ENCODE peak calls at places on chromosomes 16 and 17, in five cellular contexts. A is GM12878, V is upper lobe of left lung, F is K562, I is HepG2. M is an unnamed sample.

GRCh38 chr17:28648698-28649097 is 3.7 kb upstream of the BLTP2 start:
- ATAC-seq in F (no peak), A (no peak), V (no peak), I (no peak), M (no peak)

GRCh38 chr17:1186923-1187771 is 7.4 kb upstream of the ABR start:
- ATAC-seq in F (peak; percentile 100), V (peak; percentile 95), I (peak; percentile 96), A (peak; percentile 78), M (peak; percentile 84)

GRCh38 chr16:1984347-1985225 is 593 bp downstream of the GFER start:
- ATAC-seq in I (peak; percentile 11), F (peak; percentile 25), A (peak; percentile 23), V (peak; percentile 3), M (peak; percentile 3)

GRCh38 chr17:47956818-47957590 is 679 bp downstream of the PRR15L start:
- ATAC-seq in A (no peak), V (peak; percentile 28), F (no peak), I (peak; percentile 82), M (no peak)

GRCh38 chr17:41666336-41666680 is 22.4 kb upstream of the EIF1 start:
- ATAC-seq in F (peak; percentile 14), A (peak; percentile 66), V (peak; percentile 7), I (peak; percentile 24), M (no peak)

GRCh38 chr16:57539072-57539796 is 2.9 kb upstream of the CCDC102A start:
- ATAC-seq in A (peak; percentile 51), V (no peak), F (no peak), I (no peak), M (no peak)

GRCh38 chr16:16144416-16144815 is 78.9 kb downstream of the ABCC6 start:
- ATAC-seq in A (no peak), F (no peak), V (no peak), I (no peak), M (no peak)

GRCh38 chr17:18951941-18952842 is at the start of gene SLC5A10:
- ATAC-seq in A (no peak), I (peak; percentile 95), F (peak; percentile 64), V (no peak), M (no peak)

DNA sequence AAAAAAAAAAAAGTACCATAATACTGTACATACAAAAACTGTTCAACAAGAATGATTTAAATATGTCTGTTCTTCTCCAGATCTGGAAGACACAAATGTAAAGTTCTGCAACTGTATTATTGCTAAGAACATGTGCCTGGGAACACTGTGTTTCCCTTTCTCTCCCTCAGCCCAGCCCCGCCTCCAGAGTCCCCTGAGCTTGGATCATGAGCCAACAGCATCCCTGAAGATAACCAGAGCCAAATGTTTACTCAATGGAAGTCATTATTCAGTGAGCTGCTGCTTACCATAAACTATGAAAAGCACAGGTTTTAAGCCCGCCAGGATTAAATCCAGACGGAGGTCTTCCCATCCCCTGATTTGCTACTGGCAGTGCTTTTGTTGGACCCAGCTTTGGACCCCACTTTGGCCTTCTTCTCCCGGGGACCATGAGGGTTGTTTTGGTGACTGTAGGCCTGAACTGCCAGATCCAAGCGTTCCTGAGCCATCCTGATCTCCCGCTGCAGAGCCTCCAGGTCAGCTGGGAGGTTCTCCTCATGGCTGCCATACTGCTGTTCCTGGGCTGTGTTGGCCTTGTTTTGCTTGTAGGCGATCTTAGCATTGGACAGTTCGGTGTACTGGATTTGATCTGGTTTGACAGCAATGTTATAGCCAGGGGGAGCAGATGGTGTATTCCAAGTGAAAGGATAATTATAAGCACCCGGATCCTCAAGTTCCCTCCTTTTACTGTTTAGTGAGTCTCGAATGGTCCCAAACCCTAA is 25.6 kb downstream of the GJC1 start:
- ATAC-seq in V (no peak), I (no peak), F (no peak), A (no peak), M (peak; percentile 86)
- TF ChIP-seq EP300 in V (no peak), I (no peak), F (no peak), A (no peak), M (peak; percentile 27)

DNA sequence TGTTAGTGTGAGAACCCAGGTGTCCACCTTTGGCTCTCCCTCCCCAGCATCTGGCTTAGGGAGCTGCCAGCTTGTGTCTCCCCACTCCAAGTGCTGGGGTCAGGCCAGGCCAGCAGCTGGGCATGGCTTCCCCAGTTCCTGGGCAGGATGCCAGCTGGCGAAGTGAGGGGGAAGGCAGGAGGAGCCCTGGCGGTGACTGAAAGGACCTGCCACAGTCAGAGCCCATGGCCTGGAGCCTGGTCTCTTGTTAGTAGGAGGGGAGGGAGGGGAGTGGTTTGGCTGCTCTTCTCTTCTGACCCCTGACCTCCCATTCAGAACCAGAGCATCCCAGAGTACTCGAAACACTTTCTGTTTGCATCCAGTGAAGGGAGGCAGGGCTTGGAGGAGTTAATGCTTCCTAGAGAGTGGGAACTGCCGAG is 586 bp downstream of the CHD3 start:
- ATAC-seq in I (peak; percentile 74), F (no peak), A (no peak), V (peak; percentile 73), M (peak; percentile 79)
- TF ChIP-seq CTCF in I (peak; percentile 44), F (no peak), A (no peak), V (peak; percentile 84), M (peak; percentile 84)

GRCh38 chr17:44557653-44558285 is 485 bp downstream of the FZD2 start:
- ATAC-seq in V (peak; percentile 49), F (no peak), I (peak; percentile 54), A (peak; percentile 9), M (peak; percentile 13)

GRCh38 chr17:44558349-44559287 is 1.3 kb downstream of the FZD2 start:
- ATAC-seq in A (no peak), V (no peak), I (no peak), F (no peak), M (no peak)

GRCh38 chr17:44555056-44555455 is 2.2 kb upstream of the FZD2 start:
- ATAC-seq in F (no peak), V (no peak), I (no peak), A (no peak), M (no peak)

GRCh38 chr17:44556854-44557606 is at the start of gene FZD2:
- ATAC-seq in V (peak; percentile 95), I (peak; percentile 71), F (peak; percentile 95), A (peak; percentile 95), M (peak; percentile 90)

DNA sequence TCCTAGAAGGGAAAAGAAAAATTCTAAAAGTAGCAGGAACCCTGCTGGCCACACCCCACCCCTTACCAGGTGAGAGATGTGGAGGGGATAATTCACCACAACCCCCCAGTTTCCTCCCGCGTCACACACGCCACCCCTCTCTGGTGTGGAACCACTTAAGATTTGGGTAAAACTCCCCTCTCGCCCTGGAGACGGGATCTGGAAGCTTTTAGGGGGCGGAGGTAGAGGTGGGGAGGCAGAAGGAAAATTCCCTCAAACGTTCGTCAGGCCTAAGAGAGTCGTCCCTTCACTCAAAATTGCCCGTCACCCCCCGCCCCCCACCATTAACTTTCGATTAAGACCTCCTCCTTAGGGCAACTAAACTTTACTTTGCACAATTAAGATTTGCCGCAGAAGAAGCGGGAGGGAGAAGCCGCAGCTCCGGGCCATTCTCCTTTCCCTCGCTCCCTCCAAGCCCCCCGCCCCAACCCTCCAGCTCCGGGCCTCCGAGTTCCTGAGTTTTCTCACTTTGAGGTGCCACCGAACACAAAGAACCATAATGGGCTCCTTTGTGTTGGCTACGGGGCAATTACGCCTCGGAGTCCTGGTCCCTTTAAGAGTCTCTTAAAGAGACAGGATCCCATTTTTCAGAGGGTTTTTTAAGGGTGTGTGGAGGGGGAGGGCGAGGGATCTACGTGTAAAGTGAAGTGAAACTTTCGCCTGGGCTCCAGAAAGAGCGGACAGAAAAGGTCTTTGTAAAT is 1.0 kb upstream of the FZD2 start:
- ATAC-seq in A (peak; percentile 87), F (peak; percentile 82), I (no peak), V (peak; percentile 78), M (peak; percentile 50)
- H3K27me3 ChIP-seq in A (peaks cover 3% of the 10 kb centered on the region), F (no peaks in the 10 kb centered on the region), I (peaks cover 66% of the 10 kb centered on the region), V (no peaks in the 10 kb centered on the region), M (peaks cover 43% of the 10 kb centered on the region)

GRCh38 chr16:47460755-47461597 is at the start of the genes ITFG1 and PHKB:
- ATAC-seq in A (peak; percentile 75), V (peak; percentile 98), I (peak; percentile 89), F (peak; percentile 76), M (peak; percentile 95)
- TF ChIP-seq EP300 in A (no peak), V (no peak), I (no peak), F (peak; percentile 30), M (no peak)

DNA sequence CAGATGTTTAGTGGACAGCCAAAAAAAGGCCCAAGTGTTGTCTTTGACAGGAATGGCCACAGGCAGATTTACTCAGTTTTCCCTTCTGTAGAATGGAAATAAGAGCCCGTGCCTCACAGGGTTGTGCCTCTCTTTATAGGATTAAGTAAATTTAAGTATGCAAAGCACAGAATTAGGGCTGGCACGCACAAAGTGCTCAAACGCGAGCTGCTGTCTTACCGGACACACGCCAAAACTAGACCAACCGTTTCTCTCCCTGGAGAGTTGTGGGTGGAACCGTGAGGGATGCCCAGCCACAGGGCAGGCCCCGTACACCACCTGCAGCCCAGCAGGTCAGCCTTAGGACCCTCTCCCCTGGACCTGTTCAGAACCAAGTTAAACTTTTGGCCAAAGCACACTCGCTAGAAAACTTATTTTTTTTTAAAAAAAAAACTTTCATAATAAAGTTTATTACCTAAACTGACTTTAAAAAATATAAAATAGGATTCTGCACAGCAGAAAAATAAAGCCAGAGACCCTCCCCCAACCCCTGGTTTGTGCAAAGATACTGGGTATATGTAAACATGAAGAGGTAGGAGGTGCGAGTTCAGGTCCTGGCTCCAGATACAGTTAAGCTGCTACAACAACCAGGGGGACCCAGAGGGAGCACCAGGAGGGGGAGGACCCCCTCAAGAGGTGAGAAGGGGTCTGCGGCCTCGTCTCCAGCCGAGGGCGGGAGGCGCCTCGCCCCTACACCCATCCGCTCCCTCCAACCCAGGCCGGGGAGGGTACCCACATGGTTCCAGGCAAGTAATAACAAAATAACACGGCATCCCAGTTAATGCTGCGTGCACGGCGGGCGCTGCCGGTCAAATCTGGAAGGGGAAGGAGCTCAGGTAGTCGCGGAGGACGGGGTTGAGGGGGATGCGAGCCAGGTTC is 1.8 kb downstream of the SOCS1 start:
- ATAC-seq in V (no peak), A (no peak), I (no peak), F (no peak), M (no peak)
- TF ChIP-seq CTCF in V (peak; percentile 17), A (no peak), I (no peak), F (no peak), M (no peak)

DNA sequence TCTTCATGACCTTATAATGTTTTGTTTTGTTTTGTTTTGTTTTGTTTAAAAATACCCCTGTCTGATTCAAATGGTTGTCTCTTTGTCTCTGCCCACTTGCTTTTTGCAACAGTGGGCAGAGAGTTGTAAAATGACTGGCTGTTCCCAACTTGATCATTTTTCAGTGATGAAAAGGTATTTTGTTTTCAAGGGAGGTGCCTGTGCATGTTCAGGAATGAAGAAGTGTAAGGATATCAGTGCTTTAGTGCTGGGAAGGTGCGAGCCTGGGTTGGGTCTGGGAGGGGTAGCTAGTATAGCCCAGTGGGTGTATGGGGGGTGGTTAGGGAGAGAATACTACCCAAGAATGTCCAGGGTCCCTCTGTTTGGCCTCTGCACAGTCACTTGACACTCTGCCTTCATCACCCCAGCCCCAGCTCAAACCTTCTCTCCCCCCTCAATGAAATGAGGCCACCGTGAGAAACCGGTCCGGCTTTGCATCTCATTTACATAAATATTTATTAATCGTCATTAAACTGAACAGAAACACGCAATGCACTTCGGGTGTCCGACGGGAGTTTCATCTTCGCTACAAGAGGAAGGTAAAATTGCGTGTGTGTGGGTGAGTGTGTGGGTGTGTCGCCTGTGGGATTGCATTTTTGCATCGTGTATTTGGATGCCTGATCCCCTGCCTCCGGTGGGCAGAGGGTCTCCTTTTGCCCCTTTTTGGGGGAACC is 4.3 kb downstream of the NEUROD2 start:
- ATAC-seq in F (no peak), V (no peak), I (no peak), A (peak; percentile 23), M (no peak)
- H3K27me3 ChIP-seq in F (peaks cover 80% of the 10 kb centered on the region), V (peaks cover 47% of the 10 kb centered on the region), I (peaks cover 95% of the 10 kb centered on the region), A (peaks cover 54% of the 10 kb centered on the region), M (peaks cover 100% of the 10 kb centered on the region)